ENCODE peak calls at places on chromosomes 1 and 21, in six cellular contexts. Q is stomach, U is tibial artery, V is HCT116, O is pancreas, F is adrenal gland. T is an unnamed sample.

GRCh38 chr1:221418346-221418745 is 323.5 kb downstream of the DUSP10 start:
- DNase-seq in Q (no peak), U (no peak), V (no peak), O (no peak), F (no peak), T (no peak)

GRCh38 chr1:55378582-55378981 is 163.4 kb upstream of the USP24 start:
- DNase-seq in Q (peak), U (peak), V (peak), O (no peak), F (peak), T (no peak)

GRCh38 chr1:25799758-25800537 is at the start of gene SELENON:
- DNase-seq in Q (peak), U (peak), V (no peak), O (peak), F (peak), T (no peak)

GRCh38 chr1:39672551-39672947 is 642 bp upstream of the NT5C1A start:
- DNase-seq in Q (no peak), U (no peak), V (no peak), O (no peak), F (no peak), T (no peak)

GRCh38 chr1:199857103-199857502 is 170.4 kb upstream of the NR5A2 start:
- DNase-seq in Q (no peak), U (no peak), V (no peak), O (no peak), F (no peak), T (no peak)

GRCh38 chr1:40267767-40268187 is 9.7 kb downstream of the ZMPSTE24 start:
- DNase-seq in Q (peak), U (no peak), V (no peak), O (no peak), F (peak), T (no peak)

GRCh38 chr1:96845464-96845863 is 123.9 kb downstream of the PTBP2 start:
- DNase-seq in Q (peak), U (no peak), V (peak), O (peak), F (peak), T (no peak)

GRCh38 chr1:160911441-160911840 is 26.5 kb upstream of the ITLN1 start:
- DNase-seq in Q (peak), U (no peak), V (no peak), O (no peak), F (no peak), T (no peak)

GRCh38 chr1:2213576-2214505 is 14.3 kb upstream of the SKI start:
- DNase-seq in Q (no peak), U (peak), V (no peak), O (peak), F (peak), T (peak)

GRCh38 chr21:34935868-34936267 is 113.2 kb downstream of the RUNX1 start:
- DNase-seq in Q (no peak), U (no peak), V (no peak), O (no peak), F (no peak), T (no peak)

GRCh38 chr1:161342836-161343235 is 24.8 kb downstream of the CFAP126 start:
- DNase-seq in Q (no peak), U (no peak), V (no peak), O (no peak), F (no peak), T (no peak)

GRCh38 chr1:167533851-167534300 is 15.5 kb upstream of the CD247 start:
- DNase-seq in Q (peak), U (no peak), V (peak), O (no peak), F (peak), T (no peak)

GRCh38 chr1:184424171-184424570 is 37.3 kb downstream of the C1orf21 start:
- DNase-seq in Q (no peak), U (no peak), V (no peak), O (no peak), F (no peak), T (no peak)

GRCh38 chr1:28602536-28603439 is 10.7 kb downstream of the RAB42 start:
- DNase-seq in Q (peak), U (peak), V (no peak), O (no peak), F (peak), T (no peak)

GRCh38 chr1:228894442-228894989 is 159.2 kb downstream of the RHOU start:
- DNase-seq in Q (no peak), U (no peak), V (no peak), O (no peak), F (no peak), T (peak)

GRCh38 chr1:154819628-154820590 is 50.2 kb downstream of the KCNN3 start:
- DNase-seq in Q (peak), U (no peak), V (peak), O (no peak), F (no peak), T (no peak)

GRCh38 chr1:111202366-111202706 is 1.9 kb upstream of the DENND2D start:
- DNase-seq in Q (peak), U (no peak), V (no peak), O (no peak), F (no peak), T (no peak)

GRCh38 chr1:28144203-28145135 is 32.0 kb downstream of the PTAFR start:
- DNase-seq in Q (no peak), U (no peak), V (no peak), O (no peak), F (no peak), T (no peak)

GRCh38 chr1:3606779-3607702 is 4.3 kb downstream of the MEGF6 start:
- DNase-seq in Q (no peak), U (no peak), V (no peak), O (peak), F (no peak), T (no peak)

GRCh38 chr1:110262846-110263631 is 52.9 kb downstream of the KCNC4 start:
- DNase-seq in Q (no peak), U (no peak), V (no peak), O (no peak), F (no peak), T (no peak)

DNA sequence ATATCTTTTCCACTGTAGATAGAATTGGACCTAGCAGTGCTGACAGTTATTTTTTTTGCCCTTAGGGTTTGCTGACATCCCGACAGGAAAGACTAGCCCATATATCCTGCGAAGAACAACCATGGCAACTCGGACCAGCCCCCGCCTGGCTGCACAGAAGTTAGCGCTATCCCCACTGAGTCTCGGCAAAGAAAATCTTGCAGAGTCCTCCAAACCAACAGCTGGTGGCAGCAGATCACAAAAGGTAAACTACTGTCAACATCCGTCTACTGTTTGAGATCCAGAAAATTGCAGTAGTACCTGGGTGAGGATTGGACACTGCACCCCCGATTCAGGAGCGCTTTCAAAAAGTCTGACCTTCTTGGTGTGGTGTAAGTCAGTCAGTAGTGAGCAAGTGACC is 55.8 kb downstream of the CENPF start:
- DNase-seq in Q (no peak), U (no peak), V (no peak), O (no peak), F (peak), T (no peak)
- TF ChIP-seq CTCF in Q (no peak), U (no peak), V (peak), O (no peak), F (peak), T (peak)

DNA sequence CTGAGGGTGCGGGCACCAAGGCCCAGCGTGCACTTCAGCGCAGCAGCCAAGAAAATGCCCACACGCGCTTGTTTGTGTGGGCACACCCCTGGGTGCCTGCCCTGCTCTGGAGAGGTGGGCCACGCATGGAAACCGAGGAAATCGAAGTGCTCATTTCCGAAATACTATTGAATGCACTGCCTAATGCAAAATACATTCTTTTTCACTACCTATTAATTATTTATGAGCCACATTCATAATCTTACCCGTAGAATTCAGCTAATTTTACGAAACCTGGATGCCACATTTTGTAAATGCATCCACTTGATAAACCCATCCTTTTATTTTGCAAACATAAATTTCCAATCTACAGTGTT is 4.8 kb downstream of the DSCAM start:
- DNase-seq in Q (no peak), U (no peak), V (no peak), O (no peak), F (no peak), T (no peak)
- TF ChIP-seq CTCF in Q (no peak), U (no peak), V (no peak), O (no peak), F (no peak), T (no peak)

DNA sequence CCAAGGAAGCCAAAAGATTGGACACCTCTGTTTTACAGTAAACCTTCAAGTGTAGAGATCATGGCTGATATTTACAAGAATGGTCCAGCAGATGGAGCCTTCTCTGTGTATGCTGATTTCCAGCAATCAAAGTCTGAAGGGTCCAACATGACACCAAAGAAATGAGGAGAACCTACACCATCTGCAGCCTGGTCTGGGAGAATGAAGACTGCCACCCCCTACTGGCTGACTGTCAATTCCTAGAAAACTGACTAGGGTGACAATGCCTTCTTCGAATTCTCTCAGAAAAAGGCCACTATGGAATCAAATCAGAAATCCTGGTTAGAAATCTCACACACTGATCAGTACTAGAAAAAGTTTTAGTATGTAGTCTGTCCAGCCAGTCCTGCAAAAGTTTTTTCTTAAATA is 83.3 kb downstream of the CDC42BPA start:
- DNase-seq in Q (no peak), U (no peak), V (peak), O (no peak), F (no peak), T (no peak)
- TF ChIP-seq CTCF in Q (no peak), U (no peak), V (peak), O (no peak), F (peak), T (peak)

DNA sequence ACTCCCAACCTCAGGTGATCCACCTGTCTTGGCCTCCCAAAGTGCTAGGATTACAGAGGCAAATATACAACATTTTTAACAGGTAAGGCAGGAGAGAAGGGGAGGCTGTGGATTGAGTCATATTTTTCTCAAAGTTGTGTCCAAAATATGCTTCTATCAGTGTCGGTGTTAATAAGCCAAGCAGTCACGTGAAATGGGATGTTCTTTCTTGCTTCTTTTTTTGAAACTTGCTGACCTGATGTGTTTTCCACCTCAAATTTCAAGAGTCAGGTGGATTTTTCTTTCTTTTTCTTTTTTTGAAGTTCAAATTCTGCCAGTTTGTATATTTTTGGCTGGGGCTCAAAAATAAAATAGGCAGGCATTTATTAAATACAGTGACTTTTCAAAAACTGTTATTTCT is 91.5 kb downstream of the PCP4 start:
- DNase-seq in Q (no peak), U (no peak), V (no peak), O (no peak), F (no peak), T (no peak)
- TF ChIP-seq CTCF in Q (no peak), U (no peak), V (no peak), O (no peak), F (no peak), T (no peak)

DNA sequence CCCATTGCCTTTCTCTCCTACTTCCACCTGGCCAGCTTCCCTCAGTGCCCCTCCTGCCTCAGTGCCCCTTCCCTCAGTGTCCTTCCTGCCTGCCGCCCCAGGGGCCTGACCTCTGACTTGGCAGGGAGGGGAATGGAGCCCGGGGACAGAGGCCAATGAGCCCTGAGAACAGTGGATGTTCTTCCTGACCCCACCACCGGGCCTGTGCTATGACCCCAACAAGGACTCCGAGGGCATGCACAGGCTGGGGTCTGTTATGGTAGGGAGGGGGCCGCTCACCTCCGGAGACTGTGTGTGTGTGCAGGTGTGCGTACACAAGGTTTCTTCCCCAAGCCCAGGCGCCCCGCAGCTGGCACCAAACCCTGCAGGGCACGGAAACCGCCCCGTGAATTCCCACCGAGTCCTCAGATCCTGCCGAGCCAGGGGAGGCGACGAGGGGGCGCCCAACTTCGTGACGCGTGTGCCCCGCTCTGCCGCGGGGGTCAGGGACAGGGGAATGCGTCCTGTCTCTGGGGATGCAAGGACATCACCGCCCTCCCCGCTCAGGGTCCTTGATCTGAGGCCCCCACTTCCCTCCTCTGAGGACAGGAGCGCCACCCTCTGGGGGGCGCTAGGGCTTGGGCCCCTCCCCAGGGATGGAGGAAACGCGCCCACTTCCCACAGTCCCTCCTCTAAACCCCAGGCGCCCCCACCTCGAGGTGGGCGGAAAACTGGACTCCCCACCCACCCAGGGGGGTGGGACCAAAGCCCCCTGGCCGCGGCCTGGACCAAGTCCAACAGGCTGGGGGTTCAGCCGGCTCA is 725 bp downstream of the RAP1GAP start:
- DNase-seq in Q (peak), U (peak), V (no peak), O (no peak), F (no peak), T (no peak)
- TF ChIP-seq CTCF in Q (no peak), U (no peak), V (no peak), O (no peak), F (no peak), T (peak)

DNA sequence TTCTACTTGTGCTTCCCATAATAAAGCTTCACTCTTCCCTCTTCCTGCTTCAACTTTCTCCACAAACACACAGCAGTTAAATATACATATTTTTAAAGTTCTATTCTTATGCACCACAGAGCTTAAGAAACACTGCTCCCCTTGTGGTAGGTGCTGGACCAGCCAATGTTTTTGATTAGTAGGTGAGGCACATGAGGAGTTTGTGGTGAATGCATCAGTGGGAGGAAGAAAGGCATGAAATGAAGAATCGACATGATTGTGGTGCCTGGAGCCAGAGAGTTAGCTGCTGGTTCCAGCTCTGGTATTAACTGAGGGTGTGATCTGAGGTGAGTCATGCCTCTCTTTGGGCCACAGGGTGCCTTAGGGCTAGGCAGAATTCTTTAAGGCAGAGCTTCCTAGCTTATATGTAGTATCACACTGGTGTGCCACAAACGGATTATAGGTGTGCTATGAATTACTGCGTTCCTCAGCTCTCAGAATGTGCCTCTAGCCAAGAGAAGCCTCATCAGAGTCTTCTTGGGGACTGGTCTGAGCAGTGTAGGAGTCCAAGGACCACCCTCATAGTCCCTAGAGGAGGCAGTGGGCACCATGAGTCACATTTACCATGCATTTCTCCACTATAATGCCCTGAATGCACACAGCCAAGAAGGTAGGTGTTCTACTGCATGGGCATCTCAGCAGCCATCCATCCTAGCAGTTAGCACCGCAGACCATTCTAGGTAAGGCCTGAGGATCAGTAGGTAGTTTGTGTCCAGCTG is 97.4 kb upstream of the SGIP1 start:
- DNase-seq in Q (no peak), U (no peak), V (peak), O (no peak), F (no peak), T (no peak)
- TF ChIP-seq CTCF in Q (no peak), U (no peak), V (peak), O (no peak), F (no peak), T (peak)